ENCODE peak calls at places on chromosomes 1 and 21, in eight cellular contexts. I, A, O, J, Z, Y, T and R are unnamed samples.
A peak's percentile ranks its signal among the peaks of the same experiment; 100 is the strongest.

GRCh38 chr1:97745912-97746311 is 174.9 kb downstream of the DPYD start:
- DNase-seq in I (peak; percentile 27), A (no peak), O (no peak), J (no peak), Z (no peak), Y (no peak), T (no peak), R (no peak)

GRCh38 chr1:9169601-9170137 is 40.8 kb upstream of the GPR157 start:
- DNase-seq in I (no peak), A (no peak), O (no peak), J (no peak), Z (peak; percentile 7), Y (no peak), T (no peak), R (no peak)

GRCh38 chr1:145996433-145997155 is at the start of gene TXNIP:
- DNase-seq in I (peak; percentile 99), A (peak; percentile 100), O (peak; percentile 99), J (peak; percentile 84), Z (peak; percentile 100), Y (peak; percentile 81), T (peak; percentile 94), R (no peak)

GRCh38 chr1:229557214-229557850 is 1.2 kb downstream of the ABCB10 start:
- DNase-seq in I (peak; percentile 48), A (no peak), O (no peak), J (no peak), Z (no peak), Y (no peak), T (peak; percentile 51), R (no peak)

GRCh38 chr1:234608026-234608719 is 1.8 kb downstream of the IRF2BP2 start:
- DNase-seq in I (peak; percentile 97), A (peak; percentile 53), O (peak; percentile 38), J (peak; percentile 59), Z (peak; percentile 92), Y (peak; percentile 54), T (peak; percentile 83), R (peak; percentile 75)

GRCh38 chr21:38879912-38880577 is 74.3 kb downstream of the ETS2 start:
- DNase-seq in I (no peak), A (no peak), O (no peak), J (no peak), Z (no peak), Y (no peak), T (no peak), R (no peak)

GRCh38 chr1:206551985-206552325 is 44.6 kb downstream of the RASSF5 start:
- DNase-seq in I (no peak), A (no peak), O (no peak), J (peak; percentile 54), Z (no peak), Y (no peak), T (peak; percentile 84), R (peak; percentile 89)

GRCh38 chr1:95249929-95250328 is 15.9 kb downstream of the RWDD3 start:
- DNase-seq in I (no peak), A (no peak), O (no peak), J (no peak), Z (no peak), Y (no peak), T (no peak), R (no peak)